ENCODE peak calls at places on chromosomes 1 and 21, in eight cellular contexts. O is NAMALWA; Q is stimulated activated CD4-positive, alpha-beta T cell treated with anti-CD3 and anti-CD28 coated beads, Interleukin-15, amount 100 ng/mL, for 24 hours; C is cardiac septum; S is fibroblast of lung; H is NCI-H1092; D is nephron progenitor cell; I is stimulated activated CD8-positive, alpha-beta memory T cell treated with anti-CD3 and anti-CD28 coated beads, Interleukin-7, amount 100 ng/mL, for 24 hours. Z is an unnamed sample.

GRCh38 chr1:150272379-150272840 is at the start of gene C1orf54:
- DNase-seq in D (peak), O (peak), I (no peak), Q (no peak), H (no peak), C (no peak), S (peak), Z (no peak)

GRCh38 chr1:241215203-241215602 is 141.8 kb downstream of the RGS7 start:
- DNase-seq in H (no peak), C (no peak), Q (no peak), I (no peak), D (no peak), S (peak), O (no peak), Z (no peak)

GRCh38 chr1:201606096-201606495 is 67.2 kb downstream of the NAV1 start:
- DNase-seq in S (no peak), O (no peak), D (no peak), Q (no peak), C (no peak), I (no peak), H (no peak), Z (no peak)

GRCh38 chr1:218772575-218772974 is 401.1 kb upstream of the LYPLAL1 start:
- DNase-seq in C (no peak), Q (no peak), H (no peak), I (no peak), S (peak), O (no peak), D (no peak), Z (no peak)

GRCh38 chr1:213786683-213787082 is 201.1 kb upstream of the PROX1 start:
- DNase-seq in H (no peak), Q (no peak), D (no peak), C (no peak), O (no peak), S (no peak), I (no peak), Z (no peak)

GRCh38 chr1:156794506-156795373 is 21.9 kb downstream of the SH2D2A start:
- DNase-seq in C (no peak), Q (no peak), O (no peak), D (no peak), S (no peak), I (no peak), H (no peak), Z (no peak)

GRCh38 chr1:78586572-78586971 is 33.7 kb upstream of the IFI44L start:
- DNase-seq in H (no peak), C (no peak), O (no peak), S (no peak), I (no peak), Q (no peak), D (no peak), Z (no peak)

GRCh38 chr1:32701421-32701911 is 1.1 kb downstream of the SYNC start:
- DNase-seq in C (peak), O (no peak), S (no peak), H (no peak), D (no peak), I (no peak), Q (no peak), Z (no peak)

GRCh38 chr1:27605796-27606707 is 2.1 kb upstream of the AHDC1 start:
- DNase-seq in O (peak), D (peak), Q (peak), I (no peak), H (peak), C (no peak), S (peak), Z (peak)

GRCh38 chr1:51512120-51512519 is 6.9 kb downstream of the EPS15 start:
- DNase-seq in O (peak), S (no peak), I (no peak), H (no peak), D (no peak), Q (no peak), C (no peak), Z (no peak)

GRCh38 chr21:34693192-34693810 is 24.5 kb downstream of the CLIC6 start:
- DNase-seq in H (peak), C (no peak), S (peak), D (peak), I (no peak), O (peak), Q (peak), Z (peak)

GRCh38 chr21:32411366-32412161 is 942 bp upstream of the EVA1C start:
- DNase-seq in S (peak), C (peak), I (peak), D (peak), Q (peak), O (no peak), H (peak), Z (peak)

GRCh38 chr1:234755449-234755863 is 145.5 kb upstream of the IRF2BP2 start:
- DNase-seq in S (peak), H (peak), Q (no peak), D (no peak), C (peak), I (no peak), O (no peak), Z (no peak)

GRCh38 chr1:95223110-95223509 is 10.9 kb upstream of the RWDD3 start:
- DNase-seq in I (no peak), H (no peak), C (no peak), D (no peak), Q (no peak), O (no peak), S (peak), Z (no peak)

Z was measured in germinal center.